ENCODE peak calls at places on chromosomes 11 and 22, in seven cellular contexts. T is RPMI7951, X is GM04503, Q is kidney, L is HTR-8/SVneo, V is glutamatergic neuron, I is AG08396. P is an unnamed sample.

GRCh38 chr11:44627911-44628729 is 62.7 kb downstream of the CD82 start:
- DNase-seq in T (peak; percentile 87), X (peak; percentile 14), Q (no peak), L (peak; percentile 45), V (no peak), I (peak; percentile 62), P (no peak)

GRCh38 chr11:133956650-133957633 is at the start of gene IGSF9B:
- DNase-seq in T (peak; percentile 65), X (no peak), Q (peak; percentile 94), L (peak; percentile 91), V (peak; percentile 94), I (peak; percentile 98), P (no peak)

GRCh38 chr11:134001101-134001500 is 44.3 kb upstream of the IGSF9B start:
- DNase-seq in T (no peak), X (no peak), Q (no peak), L (no peak), V (no peak), I (no peak), P (no peak)

GRCh38 chr11:18012314-18012905 is 437 bp downstream of the SERGEF start:
- DNase-seq in T (peak; percentile 21), X (no peak), Q (no peak), L (peak; percentile 24), V (peak; percentile 56), I (peak; percentile 24), P (peak; percentile 24)

GRCh38 chr22:25057013-25057881 is 104.7 kb downstream of the KIAA1671 start:
- DNase-seq in T (peak; percentile 26), X (no peak), Q (peak; percentile 85), L (peak; percentile 59), V (peak; percentile 93), I (peak; percentile 43), P (no peak)

GRCh38 chr11:113474362-113475159 is 637 bp downstream of the DRD2 start:
- DNase-seq in T (peak; percentile 86), X (peak; percentile 10), Q (peak; percentile 89), L (peak; percentile 82), V (peak; percentile 66), I (peak; percentile 83), P (no peak)

GRCh38 chr22:39522567-39523300 is 2.4 kb downstream of the ATF4 start:
- DNase-seq in T (peak; percentile 56), X (no peak), Q (peak; percentile 42), L (no peak), V (no peak), I (peak; percentile 56), P (peak; percentile 56)

GRCh38 chr11:120527111-120527748 is 15.7 kb downstream of the GRIK4 start:
- DNase-seq in T (peak; percentile 40), X (no peak), Q (peak; percentile 83), L (no peak), V (peak; percentile 85), I (peak; percentile 78), P (no peak)

GRCh38 chr11:131370090-131370751 is at the start of gene NTM:
- DNase-seq in T (peak; percentile 22), X (peak; percentile 4), Q (no peak), L (no peak), V (peak; percentile 53), I (peak; percentile 22), P (no peak)

GRCh38 chr11:128663824-128664223 is 30.0 kb upstream of the FLI1 start:
- DNase-seq in T (no peak), X (no peak), Q (no peak), L (no peak), V (no peak), I (no peak), P (no peak)

GRCh38 chr22:48547971-48548370 is 1279.7 kb downstream of the BRD1 start:
- DNase-seq in T (no peak), X (no peak), Q (no peak), L (no peak), V (no peak), I (no peak), P (no peak)

GRCh38 chr22:50398698-50399648 is 55.8 kb downstream of the PPP6R2 start:
- DNase-seq in T (no peak), X (no peak), Q (no peak), L (no peak), V (no peak), I (no peak), P (peak; percentile 18)

GRCh38 chr11:37952035-37952434 is 1354.0 kb upstream of the RAG2 start:
- DNase-seq in T (no peak), X (no peak), Q (no peak), L (no peak), V (no peak), I (no peak), P (no peak)

GRCh38 chr11:114132944-114133394 is 73.5 kb downstream of the ZBTB16 start:
- DNase-seq in T (peak; percentile 78), X (peak; percentile 67), Q (no peak), L (no peak), V (no peak), I (no peak), P (no peak)

GRCh38 chr22:35743466-35743865 is 25.8 kb downstream of the APOL5 start:
- DNase-seq in T (no peak), X (no peak), Q (no peak), L (no peak), V (no peak), I (no peak), P (no peak)

GRCh38 chr11:88478136-88478785 is 140.7 kb upstream of the CTSC start:
- DNase-seq in T (no peak), X (no peak), Q (no peak), L (no peak), V (no peak), I (no peak), P (no peak)

GRCh38 chr11:60378359-60378758 is at the start of gene MS4A7:
- DNase-seq in T (no peak), X (no peak), Q (no peak), L (no peak), V (no peak), I (no peak), P (no peak)

GRCh38 chr11:8631395-8632110 is 37.5 kb upstream of the STK33 start:
- DNase-seq in T (peak; percentile 43), X (no peak), Q (no peak), L (peak; percentile 11), V (no peak), I (peak; percentile 56), P (no peak)

GRCh38 chr22:22769434-22770279 is 118.0 kb upstream of the IGLL5 start:
- DNase-seq in T (no peak), X (no peak), Q (no peak), L (no peak), V (no peak), I (no peak), P (no peak)

GRCh38 chr22:25352294-25352680 is 132.8 kb downstream of the CRYBB2 start:
- DNase-seq in T (no peak), X (no peak), Q (no peak), L (no peak), V (no peak), I (no peak), P (no peak)

GRCh38 chr22:39244073-39244495 is 698 bp downstream of the PDGFB start:
- DNase-seq in T (no peak), X (no peak), Q (no peak), L (no peak), V (no peak), I (no peak), P (no peak)

GRCh38 chr11:119989422-119989821 is 148.5 kb downstream of the TRIM29 start:
- DNase-seq in T (no peak), X (no peak), Q (no peak), L (no peak), V (no peak), I (no peak), P (no peak)

GRCh38 chr22:29877620-29878019 is 5.4 kb upstream of the MTMR3 start:
- DNase-seq in T (peak; percentile 53), X (peak; percentile 42), Q (no peak), L (no peak), V (no peak), I (no peak), P (no peak)

GRCh38 chr11:72665911-72666472 is 8.2 kb downstream of the PDE2A start:
- DNase-seq in T (no peak), X (no peak), Q (no peak), L (no peak), V (no peak), I (no peak), P (no peak)

GRCh38 chr11:2804701-2805387 is 80.7 kb downstream of the CDKN1C start:
- DNase-seq in T (no peak), X (no peak), Q (peak; percentile 74), L (no peak), V (peak; percentile 31), I (no peak), P (no peak)

GRCh38 chr22:20155330-20156041 is 4.6 kb upstream of the CCDC188 start:
- DNase-seq in T (peak; percentile 88), X (peak; percentile 35), Q (peak; percentile 91), L (no peak), V (peak; percentile 54), I (peak; percentile 43), P (no peak)

GRCh38 chr11:3002346-3002745 is 10.2 kb upstream of the NAP1L4 start:
- DNase-seq in T (no peak), X (no peak), Q (no peak), L (no peak), V (no peak), I (no peak), P (no peak)

GRCh38 chr22:42805016-42805997 is 51.8 kb downstream of the ARFGAP3 start:
- DNase-seq in T (no peak), X (no peak), Q (peak; percentile 89), L (no peak), V (no peak), I (no peak), P (no peak)

GRCh38 chr22:20741634-20742581 is 32.0 kb upstream of the SERPIND1 start:
- DNase-seq in T (peak; percentile 31), X (no peak), Q (peak; percentile 68), L (peak; percentile 27), V (peak; percentile 46), I (peak; percentile 59), P (no peak)

GRCh38 chr11:76672431-76673163 is 2.0 kb upstream of the LRRC32 start:
- DNase-seq in T (peak; percentile 32), X (no peak), Q (peak; percentile 86), L (no peak), V (no peak), I (no peak), P (no peak)

GRCh38 chr11:118353084-118353710 is 6.2 kb upstream of the UBE4A start:
- DNase-seq in T (peak; percentile 24), X (no peak), Q (no peak), L (no peak), V (no peak), I (no peak), P (no peak)

GRCh38 chr11:33997473-33998347 is 53.8 kb upstream of the CAPRIN1 start:
- DNase-seq in T (peak; percentile 59), X (no peak), Q (no peak), L (no peak), V (no peak), I (no peak), P (no peak)

GRCh38 chr11:69674267-69674885 is 777 bp downstream of the LTO1 start:
- DNase-seq in T (peak; percentile 70), X (peak; percentile 45), Q (no peak), L (peak; percentile 25), V (no peak), I (peak; percentile 82), P (peak; percentile 69)

GRCh38 chr11:72314199-72314598 is 70.2 kb upstream of the PHOX2A start:
- DNase-seq in T (no peak), X (no peak), Q (no peak), L (no peak), V (no peak), I (no peak), P (no peak)

GRCh38 chr11:33658195-33658900 is 42.3 kb downstream of the C11orf91 start:
- DNase-seq in T (no peak), X (no peak), Q (no peak), L (no peak), V (no peak), I (no peak), P (no peak)

P was measured in PC-9.